ENCODE peak calls at places on chromosome 13, in four cellular contexts. M is colonic mucosa, O is prostate gland, W is gastrocnemius medialis. V is an unnamed sample.

GRCh38 chr13:19781526-19781925 is 1.2 kb downstream of the PSPC1 start:
- DNase-seq in M (no peak), O (no peak), W (no peak), V (no peak)

GRCh38 chr13:91744284-91744683 is 345.9 kb downstream of the GPC5 start:
- DNase-seq in M (no peak), O (no peak), W (no peak), V (no peak)

GRCh38 chr13:37640499-37640898 is 41.9 kb upstream of the POSTN start:
- DNase-seq in M (no peak), O (no peak), W (no peak), V (no peak)

GRCh38 chr13:34941835-34942731 is at the start of gene NBEA:
- DNase-seq in M (peak; percentile 81), O (peak; percentile 71), W (peak; percentile 48), V (peak; percentile 74)

GRCh38 chr13:36344173-36344572 is 2.0 kb downstream of the SPART start:
- DNase-seq in M (no peak), O (no peak), W (peak; percentile 35), V (no peak)

GRCh38 chr13:20442798-20443381 is 82.8 kb downstream of the CRYL1 start:
- DNase-seq in M (peak; percentile 76), O (no peak), W (no peak), V (no peak)

GRCh38 chr13:97802213-97802612 is 151.3 kb upstream of the IPO5 start:
- DNase-seq in M (no peak), O (no peak), W (no peak), V (no peak)

GRCh38 chr13:42747399-42747873 is 33.9 kb upstream of the FAM216B start:
- DNase-seq in M (no peak), O (peak; percentile 19), W (no peak), V (no peak)

GRCh38 chr13:23377603-23378002 is 55.9 kb downstream of the SACS start:
- DNase-seq in M (no peak), O (no peak), W (no peak), V (no peak)

GRCh38 chr13:32073180-32073864 is 41.7 kb downstream of the FRY start:
- DNase-seq in M (no peak), O (no peak), W (no peak), V (no peak)

GRCh38 chr13:74218291-74218690 is 84.1 kb upstream of the KLF12 start:
- DNase-seq in M (no peak), O (no peak), W (no peak), V (no peak)
- H3K4me3 ChIP-seq in M (no peak overlapping the region), O (no peak overlapping the region), W (no peak overlapping the region), V (no peak overlapping the region)

DNA sequence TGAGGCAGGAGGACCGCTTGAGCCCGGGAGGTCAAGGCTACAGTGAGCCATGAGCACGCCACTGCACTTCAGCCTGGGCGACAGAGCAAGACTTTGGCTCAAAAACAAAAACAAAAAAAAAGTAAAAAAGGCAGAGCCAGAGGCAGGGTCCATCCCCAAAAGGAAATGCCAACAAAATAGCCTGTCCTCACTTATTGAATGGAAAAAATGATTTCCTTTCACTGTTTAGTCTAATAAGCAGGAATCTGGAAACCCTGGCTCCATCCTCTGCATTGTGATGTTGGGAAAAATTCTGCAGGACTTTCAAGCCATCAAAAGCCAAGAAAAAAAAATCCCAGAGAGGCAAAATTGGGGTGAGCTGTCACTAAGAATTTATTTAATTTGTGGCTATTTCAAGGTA is 23.2 kb downstream of the ZIC5 start:
- DNase-seq in M (no peak), O (no peak), W (no peak), V (no peak)
- H3K27me3 ChIP-seq in M (peaks cover 5% of the 10 kb centered on the region), O (peaks cover 9% of the 10 kb centered on the region), W (peaks cover 66% of the 10 kb centered on the region), V (no peaks in the 10 kb centered on the region)

DNA sequence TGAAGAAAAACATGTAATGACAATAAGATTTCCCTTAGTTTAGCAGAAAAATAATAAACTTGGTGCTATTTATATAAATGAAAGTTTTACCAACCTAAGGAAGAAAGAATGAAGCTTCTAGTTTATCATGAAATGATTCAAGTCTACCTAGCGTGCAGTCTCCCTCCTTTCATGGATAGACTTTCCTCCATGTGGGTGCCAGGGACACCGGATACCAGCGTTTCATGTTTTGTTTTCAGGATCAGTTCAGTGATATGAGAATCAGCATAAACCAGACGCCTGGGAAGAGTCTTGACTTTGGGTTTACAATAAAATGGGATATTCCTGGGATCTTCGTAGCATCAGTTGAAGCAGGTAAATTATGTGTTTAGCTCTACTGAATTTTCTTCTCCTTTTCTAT is 196.7 kb downstream of the LMO7 start:
- DNase-seq in M (no peak), O (no peak), W (no peak), V (no peak)
- H3K36me3 ChIP-seq in M (no peaks in the 10 kb centered on the region), O (no peaks in the 10 kb centered on the region), W (no peaks in the 10 kb centered on the region), V (no peaks in the 10 kb centered on the region)

DNA sequence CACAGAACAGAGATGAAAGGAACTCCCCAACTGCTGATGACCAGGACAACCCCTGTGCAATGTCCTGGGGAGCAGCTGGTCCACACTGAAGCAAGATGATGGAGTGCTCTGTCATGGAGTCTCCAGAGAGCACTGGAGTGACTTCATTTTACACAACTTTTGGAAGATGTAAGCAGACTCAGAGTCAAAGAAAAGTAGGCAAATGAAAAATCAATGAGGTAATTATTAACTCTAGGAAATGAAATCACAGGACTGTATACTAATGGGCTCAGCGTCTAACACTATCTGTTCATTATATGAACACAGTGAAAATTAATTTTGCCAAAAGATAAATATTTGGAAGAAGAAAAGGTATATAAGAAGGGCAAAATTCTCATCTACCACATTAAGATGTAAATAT is 30.7 kb downstream of the MTRF1 start:
- DNase-seq in M (no peak), O (no peak), W (no peak), V (no peak)
- H3K4me3 ChIP-seq in M (no peak overlapping the region), O (no peak overlapping the region), W (no peak overlapping the region), V (no peak overlapping the region)

GRCh38 chr13:49218493-49219051 is 1.6 kb upstream of the MLNR start:
- DNase-seq in M (no peak), O (no peak), W (no peak), V (no peak)

GRCh38 chr13:49219647-49220034 is 497 bp upstream of the MLNR start:
- DNase-seq in M (no peak), O (no peak), W (no peak), V (no peak)

GRCh38 chr13:49220035-49220855 is at the start of gene MLNR:
- DNase-seq in M (peak; percentile 44), O (no peak), W (no peak), V (no peak)

GRCh38 chr13:49216334-49216733 is 3.8 kb upstream of the MLNR start:
- DNase-seq in M (no peak), O (no peak), W (no peak), V (no peak)

GRCh38 chr13:49217962-49218492 is 2.1 kb upstream of the MLNR start:
- DNase-seq in M (no peak), O (no peak), W (no peak), V (no peak)
- H3K27me3 ChIP-seq in M (peaks cover 33% of the 10 kb centered on the region), O (peaks cover 4% of the 10 kb centered on the region), W (peaks cover 36% of the 10 kb centered on the region), V (peaks cover 4% of the 10 kb centered on the region)